ENCODE peak calls at places on chromosomes 12 and 14, in eight cellular contexts. N, L, F, A, P, M, I and C are unnamed samples.

GRCh38 chr14:67722293-67722692 is 20.6 kb downstream of the RDH12 start:
- DNase-seq in N (no peak), L (no peak), F (no peak), A (no peak), P (peak; percentile 34), M (no peak), I (no peak), C (no peak)

GRCh38 chr12:121872546-121873223 is 14.0 kb upstream of the HPD start:
- DNase-seq in N (no peak), L (no peak), F (no peak), A (no peak), P (peak; percentile 55), M (no peak), I (no peak), C (no peak)

GRCh38 chr12:29725587-29726320 is 58.0 kb downstream of the TMTC1 start:
- DNase-seq in N (no peak), L (peak; percentile 54), F (no peak), A (no peak), P (peak; percentile 19), M (no peak), I (peak; percentile 39), C (no peak)

GRCh38 chr12:14018080-14018479 is 36.7 kb upstream of the GRIN2B start:
- DNase-seq in N (no peak), L (no peak), F (no peak), A (no peak), P (no peak), M (no peak), I (no peak), C (no peak)

GRCh38 chr14:35895256-35895655 is 69.1 kb downstream of the BRMS1L start:
- DNase-seq in N (no peak), L (no peak), F (no peak), A (no peak), P (no peak), M (no peak), I (no peak), C (no peak)

GRCh38 chr14:37428954-37429353 is 166.1 kb downstream of the FOXA1 start:
- DNase-seq in N (no peak), L (no peak), F (no peak), A (no peak), P (no peak), M (no peak), I (no peak), C (no peak)

GRCh38 chr14:82642425-82642824 is 1108.8 kb upstream of the SEL1L start:
- DNase-seq in N (peak; percentile 23), L (no peak), F (no peak), A (peak; percentile 34), P (no peak), M (no peak), I (no peak), C (no peak)

GRCh38 chr12:30013051-30013450 is 229.3 kb upstream of the TMTC1 start:
- DNase-seq in N (no peak), L (no peak), F (no peak), A (no peak), P (no peak), M (no peak), I (no peak), C (no peak)

GRCh38 chr12:117090816-117091711 is 8.2 kb downstream of the TESC start:
- DNase-seq in N (peak; percentile 33), L (no peak), F (no peak), A (peak; percentile 27), P (no peak), M (no peak), I (peak; percentile 60), C (no peak)

GRCh38 chr12:2902287-2902880 is 11.7 kb downstream of the TULP3 start:
- DNase-seq in N (peak; percentile 24), L (no peak), F (no peak), A (no peak), P (peak; percentile 10), M (no peak), I (no peak), C (no peak)

DNA sequence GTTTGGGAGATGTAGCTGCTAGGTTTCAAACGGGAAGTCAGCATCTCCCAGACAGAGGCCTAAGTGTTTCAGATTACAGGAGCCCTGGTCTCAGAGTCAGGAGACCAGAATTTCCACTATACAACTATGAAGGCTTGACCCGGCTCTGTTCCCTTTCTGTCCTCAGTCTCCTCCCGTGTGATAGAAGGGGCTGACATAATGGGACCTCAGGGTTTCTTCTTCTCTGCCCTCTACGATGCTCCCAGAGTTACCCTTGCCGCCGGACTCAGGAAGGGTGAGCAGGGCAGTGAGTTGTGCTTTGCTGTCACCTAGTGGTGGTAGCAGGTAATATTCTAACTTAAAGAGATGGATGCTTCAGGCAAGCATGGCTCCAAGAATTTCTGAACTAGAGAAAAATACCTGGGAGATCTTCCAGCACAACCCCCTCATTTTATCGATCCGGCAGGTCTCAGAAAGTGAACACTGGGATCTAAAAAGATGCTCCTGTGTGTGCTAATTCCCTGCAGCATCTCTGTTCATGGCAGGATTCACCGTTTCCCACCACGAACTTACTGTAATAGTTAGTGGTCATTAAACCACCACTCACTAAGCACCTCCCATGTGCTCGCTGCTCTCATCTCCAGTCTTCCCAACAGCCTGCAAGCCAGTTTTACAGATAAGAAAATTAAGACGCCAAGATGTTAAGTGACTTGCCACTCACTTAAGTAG is 84.4 kb downstream of the VWF start:
- DNase-seq in N (peak; percentile 57), L (no peak), F (peak; percentile 57), A (no peak), P (peak; percentile 49), M (peak; percentile 55), I (peak; percentile 40), C (no peak)
- TF ChIP-seq POLR2AphosphoS5 in N (no peak), L (no peak), F (no peak), A (no peak), P (no peak), M (no peak), I (no peak), C (no peak)

GRCh38 chr12:74957231-74957630 is 252.4 kb downstream of the KCNC2 start:
- DNase-seq in N (no peak), L (no peak), F (no peak), A (no peak), P (no peak), M (no peak), I (no peak), C (no peak)
- TF ChIP-seq CTCF in N (no peak), L (no peak), F (no peak), A (no peak), P (no peak), M (no peak), I (no peak), C (no peak)

GRCh38 chr14:73458219-73458976 is at the start of gene NUMB:
- DNase-seq in N (peak; percentile 98), L (peak; percentile 100), F (peak; percentile 100), A (peak; percentile 94), P (peak; percentile 98), M (peak; percentile 99), I (peak; percentile 99), C (peak; percentile 99)
- TF ChIP-seq POLR2AphosphoS5 in N (peak; percentile 59), L (peak; percentile 77), F (peak; percentile 84), A (peak; percentile 97), P (peak; percentile 92), M (peak; percentile 52), I (no peak), C (peak; percentile 96)

DNA sequence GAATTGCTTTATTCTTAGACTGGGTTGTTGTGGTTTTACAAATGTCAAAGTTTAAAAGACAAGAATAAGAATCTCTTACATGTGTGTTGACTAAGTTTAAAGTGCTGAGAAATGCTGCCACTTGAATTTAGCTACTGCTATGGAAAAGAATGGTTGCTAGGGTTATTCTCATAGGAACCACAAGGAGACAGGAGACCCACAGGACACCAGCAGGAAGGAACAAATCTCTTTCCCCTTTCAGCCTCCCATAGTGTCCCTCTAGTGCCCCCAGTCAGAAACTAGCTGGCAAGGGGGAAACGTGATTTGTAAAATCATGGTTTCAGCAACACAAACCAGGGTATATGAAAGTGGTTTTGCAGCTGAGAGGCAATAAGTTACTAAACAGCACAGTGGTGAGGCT is 102.7 kb downstream of the ST8SIA1 start:
- DNase-seq in N (no peak), L (no peak), F (no peak), A (no peak), P (no peak), M (no peak), I (no peak), C (no peak)
- TF ChIP-seq CTCF in N (no peak), L (no peak), F (no peak), A (no peak), P (no peak), M (no peak), I (no peak), C (no peak)